ENCODE peak calls at places on chromosomes 12 and 14, in six cellular contexts. V is left lung; A is body of pancreas; P is A549; G is CD8-positive, alpha-beta T cell; B is gastrocnemius medialis. I is an unnamed sample.

GRCh38 chr12:15546102-15546701 is 223.9 kb downstream of the PTPRO start:
- DNase-seq in V (no peak), A (no peak), G (no peak), B (no peak), P (no peak), I (no peak)

GRCh38 chr14:22843123-22843925 is 6.9 kb downstream of the MMP14 start:
- DNase-seq in B (no peak), A (no peak), V (no peak), G (no peak), P (no peak), I (no peak)

GRCh38 chr14:72924332-72924731 is 1.9 kb upstream of the DCAF4 start:
- DNase-seq in A (peak; percentile 63), B (no peak), G (no peak), V (peak; percentile 52), P (no peak), I (no peak)

GRCh38 chr12:112103758-112104504 is 4.7 kb downstream of the NAA25 start:
- DNase-seq in P (no peak), V (no peak), A (no peak), B (no peak), G (no peak), I (no peak)

GRCh38 chr12:99087278-99087677 is 442.2 kb downstream of the APAF1 start:
- DNase-seq in P (no peak), V (no peak), A (no peak), G (no peak), B (no peak), I (peak; percentile 32)

GRCh38 chr14:100350283-100350926 is 27.3 kb downstream of the SLC25A47 start:
- DNase-seq in A (no peak), B (no peak), P (no peak), G (no peak), V (no peak), I (no peak)

GRCh38 chr12:111458773-111459172 is 53.0 kb downstream of the SH2B3 start:
- DNase-seq in P (no peak), A (peak; percentile 66), G (no peak), B (no peak), V (no peak), I (no peak)

GRCh38 chr14:84254205-84254788 is 1275.6 kb upstream of the FLRT2 start:
- DNase-seq in P (no peak), V (no peak), G (no peak), A (no peak), B (no peak), I (peak; percentile 85)

GRCh38 chr12:57772429-57773322 is at the start of gene EEF1AKMT3:
- DNase-seq in A (peak; percentile 81), V (peak; percentile 74), P (peak; percentile 71), G (no peak), B (peak; percentile 42), I (no peak)

GRCh38 chr14:106277503-106277902 is 751.1 kb downstream of the TMEM121 start:
- DNase-seq in B (no peak), P (no peak), A (peak; percentile 41), G (no peak), V (no peak), I (no peak)

GRCh38 chr14:34018564-34019244 is 67.8 kb upstream of the EGLN3 start:
- DNase-seq in V (no peak), G (peak; percentile 1), A (no peak), P (no peak), B (peak; percentile 68), I (no peak)

GRCh38 chr12:82877963-82878362 is 191.3 kb downstream of the TMTC2 start:
- DNase-seq in V (no peak), B (no peak), P (no peak), G (no peak), A (no peak), I (no peak)

GRCh38 chr12:26255893-26256645 is 60.7 kb downstream of the SSPN start:
- DNase-seq in B (no peak), G (no peak), A (no peak), V (no peak), P (no peak), I (no peak)

GRCh38 chr12:53065470-53065869 is 13.7 kb downstream of the SPRYD3 start:
- DNase-seq in G (no peak), A (no peak), V (peak; percentile 32), B (peak; percentile 31), P (no peak), I (no peak)

GRCh38 chr12:76083761-76084276 is 666 bp downstream of the NAP1L1 start:
- DNase-seq in V (peak; percentile 78), G (peak; percentile 60), B (peak; percentile 48), P (peak; percentile 75), A (peak; percentile 67), I (peak; percentile 85)

GRCh38 chr12:50742776-50743175 is 21.1 kb upstream of the ATF1 start:
- DNase-seq in G (no peak), V (no peak), A (no peak), P (no peak), B (no peak), I (no peak)

GRCh38 chr14:97848351-97848980 is 1051.3 kb downstream of the VRK1 start:
- DNase-seq in G (no peak), V (no peak), P (no peak), B (no peak), A (no peak), I (peak; percentile 39)

GRCh38 chr12:132277374-132277801 is 52.0 kb downstream of the GALNT9 start:
- DNase-seq in V (no peak), A (no peak), G (no peak), B (no peak), P (no peak), I (no peak)

DNA sequence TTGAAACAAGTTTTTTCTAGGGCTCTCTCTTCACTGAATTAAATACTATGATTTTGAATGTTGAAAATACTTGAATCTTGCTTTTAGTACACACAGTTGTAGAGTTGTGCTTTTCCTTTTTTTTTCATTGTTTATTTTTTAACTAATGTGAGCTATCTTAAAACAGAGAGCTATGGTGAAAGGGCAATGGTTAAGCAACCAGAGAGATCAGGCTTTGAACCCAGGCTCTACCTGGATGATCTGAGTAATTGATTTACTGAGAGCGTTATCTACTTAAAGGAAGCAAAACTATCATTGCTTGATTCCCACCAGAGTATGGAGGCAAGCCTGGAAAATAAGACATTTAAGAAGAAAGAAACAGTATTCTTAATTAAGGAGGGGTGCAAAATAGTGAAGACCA is 138.6 kb downstream of the DUSP6 start:
- DNase-seq in V (no peak), A (no peak), P (no peak), G (no peak), B (no peak), I (no peak)
- H3K4me1 ChIP-seq in V (no peaks in the 10 kb centered on the region), A (peaks cover 15% of the 10 kb centered on the region), P (no peaks in the 10 kb centered on the region), G (no peaks in the 10 kb centered on the region), B (peaks cover 7% of the 10 kb centered on the region), I (peaks cover 5% of the 10 kb centered on the region)

GRCh38 chr12:124140889-124141550 is 153.9 kb upstream of the RFLNA start:
- DNase-seq in V (no peak), A (no peak), P (no peak), B (no peak), G (no peak), I (no peak)

GRCh38 chr12:124142395-124143005 is 152.4 kb upstream of the RFLNA start:
- DNase-seq in V (no peak), A (no peak), G (no peak), P (no peak), B (no peak), I (no peak)

GRCh38 chr12:124130717-124131670 is 158.0 kb downstream of the ZNF664 start:
- DNase-seq in V (no peak), P (peak; percentile 23), B (no peak), G (no peak), A (no peak), I (no peak)

GRCh38 chr12:124131671-124132058 is 158.7 kb downstream of the ZNF664 start:
- DNase-seq in G (no peak), P (no peak), B (no peak), A (no peak), V (no peak), I (no peak)

GRCh38 chr12:124136796-124137195 is 158.1 kb upstream of the RFLNA start:
- DNase-seq in G (no peak), B (no peak), V (no peak), A (no peak), P (no peak), I (no peak)
- H3K4me1 ChIP-seq in G (no peaks in the 10 kb centered on the region), B (no peaks in the 10 kb centered on the region), V (no peaks in the 10 kb centered on the region), A (no peaks in the 10 kb centered on the region), P (peaks cover under 1% of the 10 kb centered on the region), I (peaks cover 6% of the 10 kb centered on the region)

DNA sequence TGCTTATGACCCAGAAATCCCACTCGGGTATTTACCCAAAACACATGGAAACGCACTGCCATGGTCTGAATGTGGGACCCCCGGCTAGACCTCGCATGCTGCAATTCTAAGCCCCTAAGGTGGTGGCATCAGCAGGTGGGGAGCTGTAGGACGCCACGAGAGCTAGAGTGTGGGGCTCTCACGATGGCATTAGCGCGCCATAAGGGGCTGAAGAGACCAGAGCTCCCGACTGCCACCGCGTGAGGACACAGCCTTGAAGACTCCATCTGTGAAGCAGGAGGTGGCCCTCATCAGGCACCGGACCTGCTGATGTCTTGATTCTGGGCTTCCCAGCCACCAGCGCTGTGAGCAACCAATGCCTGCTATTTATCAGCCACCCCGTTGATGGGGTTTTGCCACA is 40.3 kb downstream of the RIMBP2 start:
- DNase-seq in P (no peak), V (no peak), G (no peak), B (no peak), A (no peak), I (no peak)
- H3K4me1 ChIP-seq in P (no peaks in the 10 kb centered on the region), V (no peaks in the 10 kb centered on the region), G (no peaks in the 10 kb centered on the region), B (no peaks in the 10 kb centered on the region), A (no peaks in the 10 kb centered on the region), I (no peaks in the 10 kb centered on the region)

DNA sequence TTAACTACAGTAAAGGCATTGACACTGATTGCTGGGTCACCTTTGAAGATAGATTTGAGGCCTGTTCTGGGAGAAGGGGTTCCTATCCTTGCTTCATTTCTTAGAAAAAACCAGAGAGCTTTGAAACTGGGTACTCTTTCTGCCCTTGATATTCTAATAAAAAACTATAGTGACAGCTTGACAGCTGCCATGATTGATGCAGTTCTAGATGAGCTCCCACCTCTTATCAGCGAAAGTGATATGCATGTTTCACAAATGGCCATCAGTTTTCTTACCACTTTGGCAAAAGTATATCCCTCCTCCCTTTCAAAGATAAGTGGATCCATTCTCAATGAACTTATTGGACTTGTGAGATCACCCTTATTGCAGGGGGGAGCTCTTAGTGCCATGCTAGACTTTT is 36.4 kb downstream of the CAND1 start:
- DNase-seq in B (no peak), V (no peak), P (no peak), G (no peak), A (no peak), I (no peak)
- H3K4me1 ChIP-seq in B (peaks cover 21% of the 10 kb centered on the region), V (no peaks in the 10 kb centered on the region), P (no peaks in the 10 kb centered on the region), G (no peaks in the 10 kb centered on the region), A (no peaks in the 10 kb centered on the region), I (no peaks in the 10 kb centered on the region)

GRCh38 chr14:99237288-99237687 is 34.7 kb downstream of the BCL11B start:
- DNase-seq in A (no peak), B (no peak), G (no peak), V (no peak), P (no peak), I (no peak)
- H3K4me1 ChIP-seq in A (no peaks in the 10 kb centered on the region), B (no peaks in the 10 kb centered on the region), G (peaks cover 100% of the 10 kb centered on the region), V (no peaks in the 10 kb centered on the region), P (no peaks in the 10 kb centered on the region), I (peaks cover 4% of the 10 kb centered on the region)

DNA sequence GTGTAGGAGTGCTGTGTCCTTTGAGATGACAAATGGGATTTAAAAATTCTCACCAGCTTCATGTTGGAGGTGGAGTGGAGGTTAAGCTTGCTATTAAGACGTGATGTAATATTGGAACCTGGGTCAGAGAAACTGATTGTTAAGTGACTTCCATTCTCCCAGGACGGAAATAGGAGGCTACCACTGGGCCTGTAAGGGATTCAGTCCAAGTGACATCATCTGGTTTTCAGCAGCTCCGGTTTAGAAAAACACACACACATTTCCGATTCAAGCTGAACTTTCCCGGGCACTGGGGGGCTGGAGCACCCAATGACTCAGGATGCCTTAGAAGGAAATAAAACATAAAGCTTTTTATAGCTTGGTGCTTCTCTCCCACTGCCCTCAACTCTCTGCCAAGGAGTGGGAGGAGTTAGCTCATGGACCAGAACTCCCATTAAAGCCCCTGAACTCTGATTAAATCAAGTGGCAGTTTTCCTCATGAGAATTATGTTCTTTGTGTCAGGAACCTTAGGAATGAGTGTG is 12.4 kb downstream of the CALM1 start:
- DNase-seq in V (no peak), B (no peak), G (no peak), A (peak; percentile 28), P (peak; percentile 26), I (no peak)
- H3K4me1 ChIP-seq in V (no peaks in the 10 kb centered on the region), B (peaks cover 23% of the 10 kb centered on the region), G (no peaks in the 10 kb centered on the region), A (no peaks in the 10 kb centered on the region), P (peaks cover 31% of the 10 kb centered on the region), I (peaks cover 5% of the 10 kb centered on the region)